ENCODE peak calls at places on chromosomes 11 and 22, in ten cellular contexts. One of them, this sample, is unnamed.

GRCh38 chr11:11157201-11157600 is 195.8 kb downstream of the CSNK2A3 start:
- DNase-seq in body of pancreas: no peak
- DNase-seq in AG08395: peak
- DNase-seq in endothelial cell: peak
- DNase-seq in GM10248: no peak
- DNase-seq in NCI-H1436: peak
- DNase-seq in effector CD8-positive, alpha-beta T cell: peak
- DNase-seq in NK-92 treated with Interleukin-12 subunit alpha and Interleukin-12 subunit beta, amount 100 ng/mL, for 24 hours: no peak
- DNase-seq in EL: peak
- DNase-seq in nephron progenitor cell: peak
- DNase-seq in this sample: peak

GRCh38 chr11:86160546-86161149 is 83.9 kb upstream of the EED start:
- DNase-seq in body of pancreas: no peak
- DNase-seq in AG08395: no peak
- DNase-seq in endothelial cell: no peak
- DNase-seq in GM10248: no peak
- DNase-seq in NCI-H1436: no peak
- DNase-seq in effector CD8-positive, alpha-beta T cell: no peak
- DNase-seq in NK-92 treated with Interleukin-12 subunit alpha and Interleukin-12 subunit beta, amount 100 ng/mL, for 24 hours: no peak
- DNase-seq in EL: peak
- DNase-seq in nephron progenitor cell: no peak
- DNase-seq in this sample: no peak

GRCh38 chr22:35539910-35540599 is 576 bp upstream of the RASD2 start:
- DNase-seq in body of pancreas: peak
- DNase-seq in AG08395: peak
- DNase-seq in endothelial cell: peak
- DNase-seq in GM10248: peak
- DNase-seq in NCI-H1436: peak
- DNase-seq in effector CD8-positive, alpha-beta T cell: peak
- DNase-seq in NK-92 treated with Interleukin-12 subunit alpha and Interleukin-12 subunit beta, amount 100 ng/mL, for 24 hours: no peak
- DNase-seq in EL: peak
- DNase-seq in nephron progenitor cell: peak
- DNase-seq in this sample: peak

GRCh38 chr11:65780770-65781151 is at the start of gene AP5B1:
- DNase-seq in body of pancreas: peak
- DNase-seq in AG08395: peak
- DNase-seq in endothelial cell: peak
- DNase-seq in GM10248: peak
- DNase-seq in NCI-H1436: peak
- DNase-seq in effector CD8-positive, alpha-beta T cell: peak
- DNase-seq in NK-92 treated with Interleukin-12 subunit alpha and Interleukin-12 subunit beta, amount 100 ng/mL, for 24 hours: peak
- DNase-seq in EL: peak
- DNase-seq in nephron progenitor cell: peak
- DNase-seq in this sample: peak

GRCh38 chr22:37884420-37884819 is 21.7 kb upstream of the MICALL1 start:
- DNase-seq in body of pancreas: no peak
- DNase-seq in AG08395: no peak
- DNase-seq in endothelial cell: no peak
- DNase-seq in GM10248: no peak
- DNase-seq in NCI-H1436: no peak
- DNase-seq in effector CD8-positive, alpha-beta T cell: no peak
- DNase-seq in NK-92 treated with Interleukin-12 subunit alpha and Interleukin-12 subunit beta, amount 100 ng/mL, for 24 hours: no peak
- DNase-seq in EL: no peak
- DNase-seq in nephron progenitor cell: no peak
- DNase-seq in this sample: no peak

GRCh38 chr22:46352691-46353386 is 17.3 kb downstream of the TRMU start:
- DNase-seq in body of pancreas: peak
- DNase-seq in AG08395: no peak
- DNase-seq in endothelial cell: no peak
- DNase-seq in GM10248: no peak
- DNase-seq in NCI-H1436: peak
- DNase-seq in effector CD8-positive, alpha-beta T cell: no peak
- DNase-seq in NK-92 treated with Interleukin-12 subunit alpha and Interleukin-12 subunit beta, amount 100 ng/mL, for 24 hours: no peak
- DNase-seq in EL: peak
- DNase-seq in nephron progenitor cell: no peak
- DNase-seq in this sample: no peak

GRCh38 chr11:4459470-4459869 is 10.4 kb downstream of the OR52K2 start:
- DNase-seq in body of pancreas: no peak
- DNase-seq in AG08395: no peak
- DNase-seq in endothelial cell: no peak
- DNase-seq in GM10248: no peak
- DNase-seq in NCI-H1436: no peak
- DNase-seq in effector CD8-positive, alpha-beta T cell: no peak
- DNase-seq in NK-92 treated with Interleukin-12 subunit alpha and Interleukin-12 subunit beta, amount 100 ng/mL, for 24 hours: peak
- DNase-seq in EL: no peak
- DNase-seq in nephron progenitor cell: no peak
- DNase-seq in this sample: no peak

GRCh38 chr11:127098684-127099083 is 98.1 kb upstream of the KIRREL3 start:
- DNase-seq in body of pancreas: no peak
- DNase-seq in AG08395: no peak
- DNase-seq in endothelial cell: peak
- DNase-seq in GM10248: no peak
- DNase-seq in NCI-H1436: no peak
- DNase-seq in effector CD8-positive, alpha-beta T cell: no peak
- DNase-seq in NK-92 treated with Interleukin-12 subunit alpha and Interleukin-12 subunit beta, amount 100 ng/mL, for 24 hours: no peak
- DNase-seq in EL: no peak
- DNase-seq in nephron progenitor cell: peak
- DNase-seq in this sample: no peak

GRCh38 chr22:41030891-41031290 is 61.5 kb upstream of the EP300 start:
- DNase-seq in body of pancreas: no peak
- DNase-seq in AG08395: peak
- DNase-seq in endothelial cell: no peak
- DNase-seq in GM10248: no peak
- DNase-seq in NCI-H1436: no peak
- DNase-seq in effector CD8-positive, alpha-beta T cell: no peak
- DNase-seq in NK-92 treated with Interleukin-12 subunit alpha and Interleukin-12 subunit beta, amount 100 ng/mL, for 24 hours: no peak
- DNase-seq in EL: peak
- DNase-seq in nephron progenitor cell: no peak
- DNase-seq in this sample: no peak

GRCh38 chr22:42273855-42274451 is 3.5 kb upstream of the TCF20 start:
- DNase-seq in body of pancreas: no peak
- DNase-seq in AG08395: no peak
- DNase-seq in endothelial cell: no peak
- DNase-seq in GM10248: no peak
- DNase-seq in NCI-H1436: no peak
- DNase-seq in effector CD8-positive, alpha-beta T cell: no peak
- DNase-seq in NK-92 treated with Interleukin-12 subunit alpha and Interleukin-12 subunit beta, amount 100 ng/mL, for 24 hours: no peak
- DNase-seq in EL: no peak
- DNase-seq in nephron progenitor cell: peak
- DNase-seq in this sample: no peak

GRCh38 chr11:133935551-133935910 is 21.2 kb downstream of the IGSF9B start:
- DNase-seq in body of pancreas: no peak
- DNase-seq in AG08395: no peak
- DNase-seq in endothelial cell: no peak
- DNase-seq in GM10248: no peak
- DNase-seq in NCI-H1436: no peak
- DNase-seq in effector CD8-positive, alpha-beta T cell: no peak
- DNase-seq in NK-92 treated with Interleukin-12 subunit alpha and Interleukin-12 subunit beta, amount 100 ng/mL, for 24 hours: no peak
- DNase-seq in EL: no peak
- DNase-seq in nephron progenitor cell: no peak
- DNase-seq in this sample: no peak

GRCh38 chr11:70201876-70202861 is 927 bp upstream of the FADD start:
- DNase-seq in body of pancreas: no peak
- DNase-seq in AG08395: no peak
- DNase-seq in endothelial cell: no peak
- DNase-seq in GM10248: no peak
- DNase-seq in NCI-H1436: no peak
- DNase-seq in effector CD8-positive, alpha-beta T cell: no peak
- DNase-seq in NK-92 treated with Interleukin-12 subunit alpha and Interleukin-12 subunit beta, amount 100 ng/mL, for 24 hours: peak
- DNase-seq in EL: no peak
- DNase-seq in nephron progenitor cell: no peak
- DNase-seq in this sample: no peak

GRCh38 chr11:103499710-103500340 is 390.6 kb downstream of the DYNC2H1 start:
- DNase-seq in body of pancreas: no peak
- DNase-seq in AG08395: no peak
- DNase-seq in endothelial cell: no peak
- DNase-seq in GM10248: no peak
- DNase-seq in NCI-H1436: no peak
- DNase-seq in effector CD8-positive, alpha-beta T cell: no peak
- DNase-seq in NK-92 treated with Interleukin-12 subunit alpha and Interleukin-12 subunit beta, amount 100 ng/mL, for 24 hours: no peak
- DNase-seq in EL: peak
- DNase-seq in nephron progenitor cell: no peak
- DNase-seq in this sample: no peak

GRCh38 chr11:47672283-47672730 is 29.9 kb upstream of the MTCH2 start:
- DNase-seq in body of pancreas: no peak
- DNase-seq in AG08395: no peak
- DNase-seq in endothelial cell: no peak
- DNase-seq in GM10248: no peak
- DNase-seq in NCI-H1436: no peak
- DNase-seq in effector CD8-positive, alpha-beta T cell: no peak
- DNase-seq in NK-92 treated with Interleukin-12 subunit alpha and Interleukin-12 subunit beta, amount 100 ng/mL, for 24 hours: no peak
- DNase-seq in EL: peak
- DNase-seq in nephron progenitor cell: no peak
- DNase-seq in this sample: no peak

GRCh38 chr11:69731110-69731509 is 27.3 kb upstream of the FGF19 start:
- DNase-seq in body of pancreas: no peak
- DNase-seq in AG08395: no peak
- DNase-seq in endothelial cell: no peak
- DNase-seq in GM10248: no peak
- DNase-seq in NCI-H1436: no peak
- DNase-seq in effector CD8-positive, alpha-beta T cell: no peak
- DNase-seq in NK-92 treated with Interleukin-12 subunit alpha and Interleukin-12 subunit beta, amount 100 ng/mL, for 24 hours: no peak
- DNase-seq in EL: no peak
- DNase-seq in nephron progenitor cell: no peak
- DNase-seq in this sample: no peak

GRCh38 chr11:15845261-15845660 is 511.1 kb downstream of the SOX6 start:
- DNase-seq in body of pancreas: no peak
- DNase-seq in AG08395: no peak
- DNase-seq in endothelial cell: no peak
- DNase-seq in GM10248: no peak
- DNase-seq in NCI-H1436: no peak
- DNase-seq in effector CD8-positive, alpha-beta T cell: no peak
- DNase-seq in NK-92 treated with Interleukin-12 subunit alpha and Interleukin-12 subunit beta, amount 100 ng/mL, for 24 hours: no peak
- DNase-seq in EL: no peak
- DNase-seq in nephron progenitor cell: peak
- DNase-seq in this sample: no peak

GRCh38 chr22:45996241-45997076 is 19.5 kb upstream of the WNT7B start:
- DNase-seq in body of pancreas: no peak
- DNase-seq in AG08395: peak
- DNase-seq in endothelial cell: no peak
- DNase-seq in GM10248: peak
- DNase-seq in NCI-H1436: no peak
- DNase-seq in effector CD8-positive, alpha-beta T cell: no peak
- DNase-seq in NK-92 treated with Interleukin-12 subunit alpha and Interleukin-12 subunit beta, amount 100 ng/mL, for 24 hours: no peak
- DNase-seq in EL: peak
- DNase-seq in nephron progenitor cell: no peak
- DNase-seq in this sample: no peak

GRCh38 chr11:70725272-70725671 is 326.9 kb downstream of the CTTN start:
- DNase-seq in body of pancreas: no peak
- DNase-seq in AG08395: no peak
- DNase-seq in endothelial cell: no peak
- DNase-seq in GM10248: no peak
- DNase-seq in NCI-H1436: no peak
- DNase-seq in effector CD8-positive, alpha-beta T cell: no peak
- DNase-seq in NK-92 treated with Interleukin-12 subunit alpha and Interleukin-12 subunit beta, amount 100 ng/mL, for 24 hours: no peak
- DNase-seq in EL: no peak
- DNase-seq in nephron progenitor cell: no peak
- DNase-seq in this sample: no peak

GRCh38 chr11:61507962-61508824 is at the start of gene LRRC10B:
- DNase-seq in body of pancreas: peak
- DNase-seq in AG08395: no peak
- DNase-seq in endothelial cell: peak
- DNase-seq in GM10248: peak
- DNase-seq in NCI-H1436: peak
- DNase-seq in effector CD8-positive, alpha-beta T cell: no peak
- DNase-seq in NK-92 treated with Interleukin-12 subunit alpha and Interleukin-12 subunit beta, amount 100 ng/mL, for 24 hours: no peak
- DNase-seq in EL: peak
- DNase-seq in nephron progenitor cell: peak
- DNase-seq in this sample: peak

GRCh38 chr11:77090046-77090372 is 12.6 kb upstream of the OMP start:
- DNase-seq in body of pancreas: no peak
- DNase-seq in AG08395: no peak
- DNase-seq in endothelial cell: no peak
- DNase-seq in GM10248: no peak
- DNase-seq in NCI-H1436: no peak
- DNase-seq in effector CD8-positive, alpha-beta T cell: no peak
- DNase-seq in NK-92 treated with Interleukin-12 subunit alpha and Interleukin-12 subunit beta, amount 100 ng/mL, for 24 hours: no peak
- DNase-seq in EL: no peak
- DNase-seq in nephron progenitor cell: no peak
- DNase-seq in this sample: no peak

GRCh38 chr11:35232961-35233360 is 94.0 kb downstream of the CD44 start:
- DNase-seq in body of pancreas: no peak
- DNase-seq in AG08395: no peak
- DNase-seq in endothelial cell: no peak
- DNase-seq in GM10248: no peak
- DNase-seq in NCI-H1436: no peak
- DNase-seq in effector CD8-positive, alpha-beta T cell: no peak
- DNase-seq in NK-92 treated with Interleukin-12 subunit alpha and Interleukin-12 subunit beta, amount 100 ng/mL, for 24 hours: no peak
- DNase-seq in EL: peak
- DNase-seq in nephron progenitor cell: no peak
- DNase-seq in this sample: no peak

GRCh38 chr11:134498326-134499139 is 86.5 kb upstream of the B3GAT1 start:
- DNase-seq in body of pancreas: peak
- DNase-seq in AG08395: no peak
- DNase-seq in endothelial cell: no peak
- DNase-seq in GM10248: no peak
- DNase-seq in NCI-H1436: no peak
- DNase-seq in effector CD8-positive, alpha-beta T cell: no peak
- DNase-seq in NK-92 treated with Interleukin-12 subunit alpha and Interleukin-12 subunit beta, amount 100 ng/mL, for 24 hours: no peak
- DNase-seq in EL: no peak
- DNase-seq in nephron progenitor cell: no peak
- DNase-seq in this sample: no peak

GRCh38 chr11:105862736-105863367 is 159.2 kb downstream of the MSANTD4 start:
- DNase-seq in body of pancreas: no peak
- DNase-seq in AG08395: peak
- DNase-seq in endothelial cell: no peak
- DNase-seq in GM10248: peak
- DNase-seq in NCI-H1436: peak
- DNase-seq in effector CD8-positive, alpha-beta T cell: no peak
- DNase-seq in NK-92 treated with Interleukin-12 subunit alpha and Interleukin-12 subunit beta, amount 100 ng/mL, for 24 hours: no peak
- DNase-seq in EL: peak
- DNase-seq in nephron progenitor cell: no peak
- DNase-seq in this sample: no peak

GRCh38 chr11:2095542-2095941 is 43.6 kb downstream of the IGF2 start:
- DNase-seq in body of pancreas: no peak
- DNase-seq in AG08395: no peak
- DNase-seq in endothelial cell: no peak
- DNase-seq in GM10248: no peak
- DNase-seq in NCI-H1436: no peak
- DNase-seq in effector CD8-positive, alpha-beta T cell: no peak
- DNase-seq in NK-92 treated with Interleukin-12 subunit alpha and Interleukin-12 subunit beta, amount 100 ng/mL, for 24 hours: no peak
- DNase-seq in EL: no peak
- DNase-seq in nephron progenitor cell: no peak
- DNase-seq in this sample: no peak

This sample was measured in activated CD8-positive, alpha-beta T cell treated with anti-CD3 and anti-CD28 coated beads, Interleukin-2, amount 10 ng/mL, durations not matched to agents 7 days and 5 days.